ENCODE peak calls at places on chromosome 14, in eight cellular contexts. W, V, T, M, E, D, H and C are unnamed samples.
A peak's percentile ranks its signal among the peaks of the same experiment; 100 is the strongest.

GRCh38 chr14:103311171-103311997 is 22.7 kb upstream of the EIF5 start:
- DNase-seq in W (no peak), V (no peak), T (no peak), M (no peak), E (no peak), D (no peak), H (no peak), C (peak; percentile 31)

GRCh38 chr14:33564774-33565630 is 385.9 kb downstream of the EGLN3 start:
- DNase-seq in W (peak; percentile 57), V (peak; percentile 84), T (no peak), M (no peak), E (no peak), D (no peak), H (peak; percentile 33), C (no peak)

GRCh38 chr14:36054353-36055051 is 122.0 kb downstream of the PTCSC3 start:
- DNase-seq in W (no peak), V (no peak), T (no peak), M (no peak), E (no peak), D (no peak), H (no peak), C (no peak)

GRCh38 chr14:57066887-57067513 is 201.7 kb downstream of the EXOC5 start:
- DNase-seq in W (no peak), V (no peak), T (peak; percentile 6), M (no peak), E (no peak), D (no peak), H (peak; percentile 75), C (no peak)

GRCh38 chr14:36162267-36162666 is 14.3 kb downstream of the PTCSC3 start:
- DNase-seq in W (no peak), V (no peak), T (no peak), M (no peak), E (no peak), D (no peak), H (peak; percentile 31), C (no peak)

GRCh38 chr14:65792208-65792905 is 379.8 kb downstream of the FUT8 start:
- DNase-seq in W (peak; percentile 28), V (peak; percentile 84), T (no peak), M (no peak), E (no peak), D (no peak), H (no peak), C (no peak)

GRCh38 chr14:100782516-100783320 is 43.2 kb upstream of the MEG3 start:
- DNase-seq in W (no peak), V (no peak), T (no peak), M (no peak), E (no peak), D (no peak), H (no peak), C (peak; percentile 47)

GRCh38 chr14:104980601-104981531 is 2.7 kb upstream of the AHNAK2 start:
- DNase-seq in W (no peak), V (no peak), T (no peak), M (no peak), E (peak; percentile 39), D (no peak), H (no peak), C (peak; percentile 67)

GRCh38 chr14:91244501-91244901 is at the start of gene GPR68:
- DNase-seq in W (peak; percentile 41), V (peak; percentile 50), T (peak; percentile 66), M (no peak), E (peak; percentile 74), D (no peak), H (peak; percentile 67), C (peak; percentile 79)

GRCh38 chr14:54503476-54503875 is 6.2 kb upstream of the CGRRF1 start:
- DNase-seq in W (peak; percentile 37), V (no peak), T (no peak), M (no peak), E (no peak), D (no peak), H (no peak), C (no peak)

GRCh38 chr14:77264466-77265186 is 6.4 kb downstream of the NGB start:
- DNase-seq in W (no peak), V (no peak), T (no peak), M (no peak), E (no peak), D (no peak), H (no peak), C (peak; percentile 61)

GRCh38 chr14:64971890-64972785 is at the start of gene RAB15:
- DNase-seq in W (peak; percentile 39), V (no peak), T (peak; percentile 40), M (no peak), E (peak; percentile 59), D (no peak), H (no peak), C (peak; percentile 86)

GRCh38 chr14:69685716-69686115 is 74.3 kb downstream of the SUSD6 start:
- DNase-seq in W (peak; percentile 27), V (no peak), T (peak; percentile 34), M (no peak), E (peak; percentile 69), D (no peak), H (no peak), C (no peak)

GRCh38 chr14:106276326-106277267 is 750.2 kb downstream of the TMEM121 start:
- DNase-seq in W (no peak), V (no peak), T (no peak), M (no peak), E (no peak), D (no peak), H (no peak), C (no peak)

GRCh38 chr14:72401632-72402428 is 469.6 kb downstream of the RGS6 start:
- DNase-seq in W (no peak), V (no peak), T (no peak), M (no peak), E (no peak), D (no peak), H (no peak), C (no peak)

GRCh38 chr14:94136575-94137331 is 7.3 kb upstream of the IFI27L2 start:
- DNase-seq in W (peak; percentile 85), V (peak; percentile 74), T (peak; percentile 91), M (peak; percentile 75), E (peak; percentile 92), D (peak; percentile 88), H (peak; percentile 90), C (peak; percentile 93)

GRCh38 chr14:51860836-51861583 is 598 bp downstream of the GNG2 start:
- DNase-seq in W (no peak), V (no peak), T (no peak), M (no peak), E (no peak), D (no peak), H (no peak), C (no peak)

GRCh38 chr14:54291491-54292191 is 105.2 kb upstream of the CDKN3 start:
- DNase-seq in W (no peak), V (no peak), T (peak; percentile 51), M (no peak), E (no peak), D (no peak), H (peak; percentile 54), C (no peak)

GRCh38 chr14:68952544-68953535 is 26.3 kb downstream of the ACTN1 start:
- DNase-seq in W (no peak), V (no peak), T (no peak), M (no peak), E (peak; percentile 62), D (no peak), H (no peak), C (peak; percentile 57)

GRCh38 chr14:55097894-55098560 is 31.0 kb upstream of the LGALS3 start:
- DNase-seq in W (no peak), V (no peak), T (no peak), M (no peak), E (peak; percentile 71), D (peak; percentile 11), H (no peak), C (no peak)

GRCh38 chr14:32933943-32934890 is 4.5 kb upstream of the NPAS3 start:
- DNase-seq in W (no peak), V (peak; percentile 22), T (peak; percentile 53), M (no peak), E (peak; percentile 46), D (no peak), H (peak; percentile 64), C (no peak)

GRCh38 chr14:104224516-104225281 is 86.3 kb downstream of the KIF26A start:
- DNase-seq in W (no peak), V (no peak), T (peak; percentile 27), M (no peak), E (no peak), D (peak; percentile 35), H (peak; percentile 66), C (peak; percentile 78)

GRCh38 chr14:93150227-93151206 is 34.2 kb downstream of the MOAP1 start:
- DNase-seq in W (no peak), V (no peak), T (no peak), M (no peak), E (no peak), D (no peak), H (no peak), C (no peak)

GRCh38 chr14:63701614-63702291 is 26.1 kb downstream of the SGPP1 start:
- DNase-seq in W (no peak), V (no peak), T (no peak), M (no peak), E (no peak), D (no peak), H (no peak), C (no peak)

GRCh38 chr14:23123419-23123818 is 4.4 kb upstream of the CEBPE start:
- DNase-seq in W (no peak), V (no peak), T (peak; percentile 55), M (no peak), E (peak; percentile 67), D (no peak), H (no peak), C (peak; percentile 69)

GRCh38 chr14:58787601-58788000 is 149.8 kb downstream of the DACT1 start:
- DNase-seq in W (no peak), V (no peak), T (no peak), M (no peak), E (no peak), D (no peak), H (no peak), C (no peak)

GRCh38 chr14:69183735-69184134 is 7.6 kb upstream of the EXD2 start:
- DNase-seq in W (no peak), V (no peak), T (no peak), M (no peak), E (no peak), D (no peak), H (peak; percentile 75), C (no peak)